ENCODE peak calls at places on chromosomes 2 and 18, in six cellular contexts. X, N, S, A, V and M are unnamed samples.

GRCh38 chr2:49210191-49210590 is 55.9 kb upstream of the FSHR start:
- DNase-seq in V (no peak), X (no peak), A (peak), N (no peak), S (no peak), M (no peak)

GRCh38 chr18:41972067-41973000 is 17.3 kb downstream of the PIK3C3 start:
- DNase-seq in S (no peak), X (no peak), A (no peak), N (no peak), V (no peak), M (no peak)

GRCh38 chr2:219459460-219460311 is 25.0 kb downstream of the SPEG start:
- DNase-seq in X (peak), S (peak), A (peak), V (peak), N (no peak), M (no peak)

GRCh38 chr2:227325824-227326195 is 759 bp downstream of the MFF start:
- DNase-seq in N (peak), S (peak), V (no peak), A (no peak), X (peak), M (no peak)

GRCh38 chr2:235690082-235690808 is 196.4 kb downstream of the AGAP1 start:
- DNase-seq in A (no peak), N (no peak), V (no peak), X (no peak), S (no peak), M (no peak)

GRCh38 chr2:4828682-4829374 is 863.4 kb upstream of the SOX11 start:
- DNase-seq in V (no peak), N (no peak), S (no peak), A (no peak), X (no peak), M (no peak)

GRCh38 chr2:99675110-99675661 is 185.4 kb upstream of the REV1 start:
- DNase-seq in A (no peak), X (no peak), N (no peak), V (no peak), S (no peak), M (no peak)

GRCh38 chr2:36515538-36515937 is 82.4 kb downstream of the FEZ2 start:
- DNase-seq in X (no peak), N (no peak), S (no peak), V (no peak), A (no peak), M (no peak)

GRCh38 chr2:176814740-176815367 is 397.7 kb upstream of the HNRNPA3 start:
- DNase-seq in A (no peak), N (no peak), X (no peak), S (no peak), V (no peak), M (no peak)

GRCh38 chr18:22694954-22695353 is 238.2 kb upstream of the RBBP8 start:
- DNase-seq in X (no peak), N (no peak), A (peak), S (no peak), V (no peak), M (no peak)

GRCh38 chr2:28447943-28448737 is 47.7 kb upstream of the PLB1 start:
- DNase-seq in X (no peak), S (peak), N (no peak), V (no peak), A (no peak), M (no peak)

GRCh38 chr2:159744363-159744762 is 32.1 kb downstream of the MARCHF7 start:
- DNase-seq in S (no peak), A (no peak), X (no peak), N (no peak), V (no peak), M (no peak)

GRCh38 chr2:23122681-23123080 is 262.3 kb upstream of the KLHL29 start:
- DNase-seq in N (no peak), S (no peak), V (no peak), X (peak), A (no peak), M (no peak)

GRCh38 chr2:1727101-1727771 is 17.1 kb downstream of the PXDN start:
- DNase-seq in S (no peak), V (no peak), A (peak), N (no peak), X (peak), M (no peak)

GRCh38 chr2:60867007-60867406 is 14.4 kb upstream of the REL start:
- DNase-seq in S (no peak), X (no peak), V (no peak), A (no peak), N (no peak), M (no peak)

GRCh38 chr2:222296911-222297599 is 1.7 kb downstream of the PAX3 start:
- DNase-seq in N (no peak), X (no peak), V (no peak), A (peak), S (no peak), M (no peak)

GRCh38 chr2:237860273-237860935 is 981 bp downstream of the RAMP1 start:
- DNase-seq in N (no peak), S (peak), V (no peak), X (no peak), A (peak), M (no peak)

GRCh38 chr2:16293871-16294270 is 353.5 kb downstream of the MYCN start:
- DNase-seq in V (no peak), S (no peak), X (no peak), A (no peak), N (no peak), M (no peak)

GRCh38 chr2:100945433-100945740 is 56.7 kb upstream of the RPL31 start:
- DNase-seq in V (no peak), A (no peak), X (no peak), N (no peak), S (no peak), M (no peak)